ENCODE peak calls at places on chromosome 5, in six cellular contexts. One of them, this sample, is unnamed. For H3K36me3, the result is how much of the 10 kb centered on the place peaks cover.

GRCh38 chr5:94575196-94575595 is 43.2 kb downstream of the KIAA0825 start:
- DNase-seq in fibroblast of lung: no peak
- DNase-seq in GM12878: no peak
- DNase-seq in tibial nerve: no peak
- DNase-seq in PC-3: no peak
- DNase-seq in upper lobe of left lung: no peak
- DNase-seq in this sample: no peak

GRCh38 chr5:137415231-137415681 is 83.9 kb downstream of the SPOCK1 start:
- DNase-seq in tibial nerve: no peak
- DNase-seq in fibroblast of lung: no peak
- DNase-seq in GM12878: no peak
- DNase-seq in PC-3: peak
- DNase-seq in upper lobe of left lung: no peak
- DNase-seq in this sample: no peak

GRCh38 chr5:156367602-156368001 is 40.6 kb downstream of the SGCD start:
- DNase-seq in tibial nerve: no peak
- DNase-seq in upper lobe of left lung: no peak
- DNase-seq in GM12878: no peak
- DNase-seq in PC-3: no peak
- DNase-seq in fibroblast of lung: peak
- DNase-seq in this sample: no peak

GRCh38 chr5:65801332-65801731 is 79.3 kb downstream of the NLN start:
- DNase-seq in fibroblast of lung: no peak
- DNase-seq in PC-3: no peak
- DNase-seq in upper lobe of left lung: no peak
- DNase-seq in tibial nerve: no peak
- DNase-seq in GM12878: no peak
- DNase-seq in this sample: no peak

GRCh38 chr5:138784590-138784989 is 31.4 kb downstream of the CTNNA1 start:
- DNase-seq in tibial nerve: no peak
- DNase-seq in fibroblast of lung: no peak
- DNase-seq in PC-3: no peak
- DNase-seq in upper lobe of left lung: no peak
- DNase-seq in GM12878: no peak
- DNase-seq in this sample: no peak

GRCh38 chr5:31459594-31459993 is 72.3 kb downstream of the DROSHA start:
- DNase-seq in PC-3: no peak
- DNase-seq in tibial nerve: no peak
- DNase-seq in upper lobe of left lung: no peak
- DNase-seq in fibroblast of lung: no peak
- DNase-seq in GM12878: no peak
- DNase-seq in this sample: no peak

GRCh38 chr5:142065273-142065672 is 43.3 kb upstream of the NDFIP1 start:
- DNase-seq in GM12878: no peak
- DNase-seq in PC-3: no peak
- DNase-seq in fibroblast of lung: peak
- DNase-seq in upper lobe of left lung: no peak
- DNase-seq in tibial nerve: no peak
- DNase-seq in this sample: no peak

GRCh38 chr5:107370569-107370968 is 300.2 kb downstream of the EFNA5 start:
- DNase-seq in tibial nerve: no peak
- DNase-seq in upper lobe of left lung: no peak
- DNase-seq in GM12878: no peak
- DNase-seq in PC-3: no peak
- DNase-seq in fibroblast of lung: no peak
- DNase-seq in this sample: no peak

GRCh38 chr5:156120777-156121176 is 206.2 kb upstream of the SGCD start:
- DNase-seq in PC-3: no peak
- DNase-seq in tibial nerve: no peak
- DNase-seq in fibroblast of lung: no peak
- DNase-seq in GM12878: no peak
- DNase-seq in upper lobe of left lung: no peak
- DNase-seq in this sample: no peak

GRCh38 chr5:120007619-120008018 is 378.3 kb downstream of the FAM170A start:
- DNase-seq in tibial nerve: no peak
- DNase-seq in PC-3: peak
- DNase-seq in upper lobe of left lung: no peak
- DNase-seq in fibroblast of lung: no peak
- DNase-seq in GM12878: no peak
- DNase-seq in this sample: no peak

DNA sequence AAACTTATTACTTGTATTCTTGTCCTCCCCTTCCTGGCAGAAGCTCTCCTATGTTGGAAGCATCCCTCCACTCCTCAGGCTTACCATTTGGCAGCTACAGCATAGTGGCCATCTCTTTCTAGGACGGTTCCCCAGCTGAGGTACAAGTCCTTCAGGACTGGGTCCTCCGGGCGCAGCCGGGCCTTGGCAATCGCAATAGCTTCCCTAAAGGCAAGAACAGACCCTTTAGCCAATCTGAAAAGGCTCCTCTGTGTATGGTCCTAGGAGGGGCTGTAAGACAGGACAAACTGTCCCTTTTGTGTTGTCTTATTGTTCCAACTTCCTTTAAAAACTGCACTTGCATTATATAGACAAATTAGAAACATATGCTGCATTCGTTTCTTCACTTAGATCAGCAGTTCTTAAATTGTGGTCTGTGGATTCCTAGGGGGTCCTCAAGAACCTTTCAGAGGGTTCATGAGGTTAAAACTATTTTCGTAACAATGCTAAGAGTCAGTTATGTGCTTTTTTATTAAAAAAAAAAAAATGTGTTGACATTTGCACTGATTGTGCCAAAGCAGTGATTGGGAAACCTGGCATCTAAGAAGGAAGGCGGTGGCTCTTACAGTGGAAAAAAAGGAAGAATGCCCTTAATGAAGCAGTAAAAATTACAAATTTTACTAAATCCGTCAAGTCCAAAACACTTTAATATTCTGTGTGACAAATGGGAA is 38.7 kb downstream of the GEMIN5 start:
- DNase-seq in fibroblast of lung: no peak
- DNase-seq in tibial nerve: no peak
- DNase-seq in PC-3: no peak
- DNase-seq in upper lobe of left lung: peak
- DNase-seq in GM12878: no peak
- DNase-seq in this sample: no peak
- H3K36me3 ChIP-seq in fibroblast of lung: under half
- H3K36me3 ChIP-seq in tibial nerve: under half
- H3K36me3 ChIP-seq in PC-3: under half
- H3K36me3 ChIP-seq in upper lobe of left lung: under half
- H3K36me3 ChIP-seq in GM12878: under half
- H3K36me3 ChIP-seq in this sample: under half

GRCh38 chr5:23026252-23027170 is 173.4 kb upstream of the CDH12 start:
- DNase-seq in PC-3: no peak
- DNase-seq in upper lobe of left lung: no peak
- DNase-seq in GM12878: no peak
- DNase-seq in tibial nerve: no peak
- DNase-seq in fibroblast of lung: peak
- DNase-seq in this sample: no peak
- H3K4me3 ChIP-seq in PC-3: no peak
- H3K4me3 ChIP-seq in upper lobe of left lung: no peak
- H3K4me3 ChIP-seq in GM12878: no peak
- H3K4me3 ChIP-seq in tibial nerve: no peak
- H3K4me3 ChIP-seq in fibroblast of lung: no peak
- H3K4me3 ChIP-seq in this sample: no peak

GRCh38 chr5:164472150-164472549 is 966.7 kb downstream of the MAT2B start:
- DNase-seq in fibroblast of lung: no peak
- DNase-seq in GM12878: no peak
- DNase-seq in tibial nerve: no peak
- DNase-seq in PC-3: no peak
- DNase-seq in upper lobe of left lung: no peak
- DNase-seq in this sample: no peak

GRCh38 chr5:164481270-164481669 is 975.9 kb downstream of the MAT2B start:
- DNase-seq in PC-3: no peak
- DNase-seq in upper lobe of left lung: no peak
- DNase-seq in tibial nerve: no peak
- DNase-seq in GM12878: no peak
- DNase-seq in fibroblast of lung: no peak
- DNase-seq in this sample: no peak

GRCh38 chr5:164475339-164475977 is 970.0 kb downstream of the MAT2B start:
- DNase-seq in GM12878: no peak
- DNase-seq in fibroblast of lung: peak
- DNase-seq in PC-3: peak
- DNase-seq in upper lobe of left lung: no peak
- DNase-seq in tibial nerve: no peak
- DNase-seq in this sample: no peak
- TF ChIP-seq CTCF in GM12878: peak
- TF ChIP-seq CTCF in fibroblast of lung: peak
- TF ChIP-seq CTCF in PC-3: peak
- TF ChIP-seq CTCF in upper lobe of left lung: peak
- TF ChIP-seq CTCF in tibial nerve: no peak
- TF ChIP-seq CTCF in this sample: no peak

GRCh38 chr5:87401626-87402025 is 11.1 kb downstream of the CCNH start:
- DNase-seq in tibial nerve: no peak
- DNase-seq in upper lobe of left lung: no peak
- DNase-seq in PC-3: no peak
- DNase-seq in GM12878: no peak
- DNase-seq in fibroblast of lung: no peak
- DNase-seq in this sample: no peak

GRCh38 chr5:87405472-87406155 is 7.1 kb downstream of the CCNH start:
- DNase-seq in GM12878: no peak
- DNase-seq in upper lobe of left lung: no peak
- DNase-seq in tibial nerve: no peak
- DNase-seq in fibroblast of lung: peak
- DNase-seq in PC-3: no peak
- DNase-seq in this sample: no peak

GRCh38 chr5:87403899-87404298 is 8.8 kb downstream of the CCNH start:
- DNase-seq in tibial nerve: no peak
- DNase-seq in PC-3: no peak
- DNase-seq in upper lobe of left lung: no peak
- DNase-seq in GM12878: no peak
- DNase-seq in fibroblast of lung: no peak
- DNase-seq in this sample: no peak

GRCh38 chr5:87404359-87404758 is 8.4 kb downstream of the CCNH start:
- DNase-seq in fibroblast of lung: no peak
- DNase-seq in tibial nerve: no peak
- DNase-seq in upper lobe of left lung: no peak
- DNase-seq in PC-3: no peak
- DNase-seq in GM12878: no peak
- DNase-seq in this sample: no peak

GRCh38 chr5:87403409-87403808 is 9.3 kb downstream of the CCNH start:
- DNase-seq in fibroblast of lung: no peak
- DNase-seq in tibial nerve: no peak
- DNase-seq in upper lobe of left lung: no peak
- DNase-seq in GM12878: no peak
- DNase-seq in PC-3: no peak
- DNase-seq in this sample: no peak
- H3K36me3 ChIP-seq in fibroblast of lung: under half
- H3K36me3 ChIP-seq in tibial nerve: under half
- H3K36me3 ChIP-seq in upper lobe of left lung: under half
- H3K36me3 ChIP-seq in GM12878: under half
- H3K36me3 ChIP-seq in PC-3: half or more
- H3K36me3 ChIP-seq in this sample: under half

GRCh38 chr5:34657550-34657921 is 1.4 kb downstream of the RAI14 start:
- DNase-seq in GM12878: no peak
- DNase-seq in upper lobe of left lung: peak
- DNase-seq in PC-3: peak
- DNase-seq in fibroblast of lung: peak
- DNase-seq in tibial nerve: no peak
- DNase-seq in this sample: peak

GRCh38 chr5:34656001-34656699 is at the start of gene RAI14:
- DNase-seq in tibial nerve: peak
- DNase-seq in fibroblast of lung: peak
- DNase-seq in upper lobe of left lung: peak
- DNase-seq in GM12878: no peak
- DNase-seq in PC-3: peak
- DNase-seq in this sample: peak

GRCh38 chr5:34659168-34659567 is 3.0 kb downstream of the RAI14 start:
- DNase-seq in PC-3: no peak
- DNase-seq in upper lobe of left lung: no peak
- DNase-seq in fibroblast of lung: no peak
- DNase-seq in tibial nerve: no peak
- DNase-seq in GM12878: no peak
- DNase-seq in this sample: no peak

GRCh38 chr5:34656700-34657549 is 797 bp downstream of the RAI14 start:
- DNase-seq in fibroblast of lung: no peak
- DNase-seq in PC-3: peak
- DNase-seq in GM12878: no peak
- DNase-seq in tibial nerve: no peak
- DNase-seq in upper lobe of left lung: peak
- DNase-seq in this sample: peak

DNA sequence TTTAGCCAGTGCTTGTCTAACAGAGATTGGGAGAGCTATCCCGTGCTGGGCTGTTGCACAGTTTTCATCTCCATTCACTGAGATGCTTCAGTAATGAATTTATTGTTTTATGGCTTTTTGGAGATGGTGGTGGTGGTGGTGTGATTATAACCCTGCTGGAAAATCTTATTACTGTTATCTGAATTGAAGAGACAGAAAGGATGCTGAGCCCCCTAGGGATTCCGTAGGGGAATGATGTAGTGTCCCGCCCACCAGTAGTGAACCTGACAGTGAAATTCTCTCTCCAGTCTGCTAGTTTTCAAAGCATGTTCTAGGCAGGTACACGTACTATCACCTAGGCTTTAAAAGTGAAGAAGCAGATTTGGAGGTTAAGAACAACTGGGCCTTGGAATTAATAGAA is 1.9 kb downstream of the RAI14 start:
- DNase-seq in upper lobe of left lung: no peak
- DNase-seq in fibroblast of lung: no peak
- DNase-seq in PC-3: peak
- DNase-seq in GM12878: no peak
- DNase-seq in tibial nerve: no peak
- DNase-seq in this sample: no peak
- H3K4me3 ChIP-seq in upper lobe of left lung: peak
- H3K4me3 ChIP-seq in fibroblast of lung: peak
- H3K4me3 ChIP-seq in PC-3: peak
- H3K4me3 ChIP-seq in GM12878: no peak
- H3K4me3 ChIP-seq in tibial nerve: peak
- H3K4me3 ChIP-seq in this sample: no peak

GRCh38 chr5:78648359-78649219 is at the start of gene LHFPL2:
- DNase-seq in PC-3: peak
- DNase-seq in upper lobe of left lung: peak
- DNase-seq in tibial nerve: peak
- DNase-seq in GM12878: no peak
- DNase-seq in fibroblast of lung: peak
- DNase-seq in this sample: peak
- TF ChIP-seq CTCF in PC-3: no peak
- TF ChIP-seq CTCF in upper lobe of left lung: peak
- TF ChIP-seq CTCF in tibial nerve: no peak
- TF ChIP-seq CTCF in GM12878: no peak
- TF ChIP-seq CTCF in fibroblast of lung: no peak
- TF ChIP-seq CTCF in this sample: no peak

DNA sequence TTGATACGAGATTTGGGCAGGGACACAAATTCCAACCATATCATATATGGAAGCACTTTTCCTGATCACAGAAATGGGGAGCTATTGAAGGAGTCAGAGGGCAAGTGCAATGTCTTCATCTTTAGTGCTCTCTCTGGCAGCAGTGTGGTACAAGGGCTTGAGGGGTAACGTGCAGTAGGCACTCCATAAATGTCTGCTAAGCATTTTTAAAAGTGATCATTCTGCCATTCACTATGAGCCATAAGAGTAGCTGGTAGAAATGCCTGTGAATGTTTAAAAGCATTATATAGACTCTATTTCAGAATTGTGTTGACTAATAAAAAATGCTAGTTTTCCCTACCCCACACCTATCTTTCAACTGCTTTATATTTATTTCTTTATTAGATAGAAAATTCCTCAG is 61.1 kb upstream of the DHFR start:
- DNase-seq in GM12878: no peak
- DNase-seq in upper lobe of left lung: no peak
- DNase-seq in fibroblast of lung: no peak
- DNase-seq in PC-3: no peak
- DNase-seq in tibial nerve: no peak
- DNase-seq in this sample: no peak
- H3K36me3 ChIP-seq in GM12878: under half
- H3K36me3 ChIP-seq in upper lobe of left lung: under half
- H3K36me3 ChIP-seq in fibroblast of lung: under half
- H3K36me3 ChIP-seq in PC-3: under half
- H3K36me3 ChIP-seq in tibial nerve: under half
- H3K36me3 ChIP-seq in this sample: under half

GRCh38 chr5:141039517-141039916 is 11.7 kb upstream of the PCDHB1 start:
- DNase-seq in tibial nerve: no peak
- DNase-seq in GM12878: no peak
- DNase-seq in fibroblast of lung: no peak
- DNase-seq in PC-3: peak
- DNase-seq in upper lobe of left lung: no peak
- DNase-seq in this sample: no peak
- H3K4me3 ChIP-seq in tibial nerve: no peak
- H3K4me3 ChIP-seq in GM12878: no peak
- H3K4me3 ChIP-seq in fibroblast of lung: no peak
- H3K4me3 ChIP-seq in PC-3: peak
- H3K4me3 ChIP-seq in upper lobe of left lung: no peak
- H3K4me3 ChIP-seq in this sample: no peak

This sample was measured in mucosa of descending colon.